ENCODE peak calls at places on chromosomes 13 and 19, in seven cellular contexts. C, P, X, U, K, L and S are unnamed samples.
A peak's percentile ranks its signal among the peaks of the same experiment; 100 is the strongest.

GRCh38 chr13:43916828-43917227 is 37.1 kb downstream of the LACC1 start:
- DNase-seq in C (no peak), P (no peak), X (no peak), U (no peak), K (no peak), L (no peak), S (no peak)

GRCh38 chr13:80814541-80814940 is 473.6 kb upstream of the SPRY2 start:
- DNase-seq in C (no peak), P (no peak), X (peak; percentile 40), U (no peak), K (no peak), L (no peak), S (no peak)

GRCh38 chr19:44912854-44913253 is 1.6 kb upstream of the APOC1 start:
- DNase-seq in C (peak; percentile 85), P (peak; percentile 73), X (no peak), U (no peak), K (no peak), L (peak; percentile 89), S (no peak)

GRCh38 chr19:869245-870177 is 10.0 kb downstream of the CFD start:
- DNase-seq in C (no peak), P (peak; percentile 86), X (peak; percentile 98), U (peak; percentile 80), K (peak; percentile 69), L (no peak), S (peak; percentile 94)

GRCh38 chr13:108947551-108948030 is 318.2 kb downstream of the MYO16 start:
- DNase-seq in C (no peak), P (no peak), X (peak; percentile 90), U (peak; percentile 96), K (no peak), L (no peak), S (peak; percentile 77)

GRCh38 chr19:13718733-13719132 is 45.6 kb upstream of the MRI1 start:
- DNase-seq in C (no peak), P (no peak), X (peak; percentile 89), U (no peak), K (peak; percentile 36), L (no peak), S (no peak)

GRCh38 chr19:2731181-2732117 is 8.4 kb downstream of the SLC39A3 start:
- DNase-seq in C (no peak), P (no peak), X (no peak), U (no peak), K (no peak), L (no peak), S (no peak)

GRCh38 chr13:49240017-49240416 is 7.7 kb upstream of the CDADC1 start:
- DNase-seq in C (no peak), P (no peak), X (peak; percentile 45), U (no peak), K (peak; percentile 23), L (no peak), S (no peak)

DNA sequence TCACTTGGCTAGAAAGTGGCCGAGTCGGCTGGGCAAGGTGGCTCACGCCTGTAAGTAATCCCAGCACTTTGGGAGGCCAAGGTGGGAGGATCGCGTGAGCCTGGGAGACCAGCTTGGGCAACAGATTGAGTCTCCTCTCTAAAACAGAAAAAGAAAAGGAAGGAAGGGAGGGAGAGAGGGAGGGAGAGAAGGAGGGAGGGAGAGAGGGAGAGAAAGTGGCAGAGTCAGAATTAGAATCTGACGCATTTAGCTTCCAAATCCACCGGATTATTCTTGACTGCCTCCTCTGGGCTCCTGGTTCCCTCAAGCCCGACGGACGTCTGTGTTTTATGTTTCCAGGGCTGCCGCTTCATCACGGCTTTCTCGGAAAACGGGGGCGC is 22.5 kb downstream of the LRFN3 start:
- DNase-seq in C (no peak), P (no peak), X (no peak), U (no peak), K (no peak), L (no peak), S (no peak)
- TF ChIP-seq CTCF in C (no peak), P (no peak), X (no peak), U (no peak), K (no peak), L (no peak), S (no peak)

DNA sequence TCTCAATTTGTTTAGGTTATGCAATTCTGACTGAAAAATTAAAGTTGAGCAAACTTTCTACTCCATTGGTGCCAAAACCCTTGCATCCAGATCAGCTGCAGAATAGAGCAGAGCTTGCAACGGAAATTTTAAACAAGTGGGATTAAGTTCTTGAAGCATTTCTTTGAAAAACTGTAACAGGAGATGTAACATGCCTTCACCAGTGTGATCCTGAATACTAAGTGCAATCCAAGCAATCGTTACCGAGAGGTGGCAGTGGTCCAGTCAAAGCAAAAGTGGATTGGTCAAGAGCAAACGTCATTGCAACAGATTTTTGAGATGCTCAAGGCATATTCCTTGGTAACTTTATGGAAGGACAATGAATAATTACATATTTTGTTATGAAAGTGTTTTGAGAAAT is 841.1 kb upstream of the SLITRK5 start:
- DNase-seq in C (no peak), P (no peak), X (no peak), U (no peak), K (no peak), L (no peak), S (no peak)
- TF ChIP-seq CTCF in C (no peak), P (no peak), X (no peak), U (no peak), K (no peak), L (no peak), S (no peak)

DNA sequence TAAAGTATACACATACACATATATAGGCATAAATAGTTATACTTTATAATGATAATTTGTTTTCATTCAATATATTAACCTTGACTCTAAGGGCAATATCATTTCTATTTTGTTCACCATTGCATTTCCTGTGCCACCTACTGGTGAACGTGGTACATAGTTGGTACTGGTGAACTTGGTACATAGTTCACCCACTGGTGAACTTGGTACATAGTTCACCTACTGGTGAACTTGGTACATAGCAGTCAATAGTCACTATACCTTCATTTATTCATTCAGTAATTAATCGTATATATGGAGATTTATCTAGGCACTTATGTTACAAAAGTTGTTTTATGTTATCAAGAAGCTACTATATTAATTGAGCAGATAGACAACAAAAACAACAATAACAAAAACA is 172.6 kb upstream of the ATXN8OS start:
- DNase-seq in C (no peak), P (no peak), X (no peak), U (no peak), K (no peak), L (no peak), S (no peak)
- TF ChIP-seq CTCF in C (no peak), P (no peak), X (no peak), U (no peak), K (no peak), L (no peak), S (no peak)

GRCh38 chr13:23707674-23708073 is 137.5 kb downstream of the TNFRSF19 start:
- DNase-seq in C (no peak), P (no peak), X (peak; percentile 57), U (no peak), K (no peak), L (no peak), S (no peak)
- TF ChIP-seq CTCF in C (peak; percentile 33), P (no peak), X (peak; percentile 43), U (peak; percentile 43), K (no peak), L (no peak), S (no peak)

DNA sequence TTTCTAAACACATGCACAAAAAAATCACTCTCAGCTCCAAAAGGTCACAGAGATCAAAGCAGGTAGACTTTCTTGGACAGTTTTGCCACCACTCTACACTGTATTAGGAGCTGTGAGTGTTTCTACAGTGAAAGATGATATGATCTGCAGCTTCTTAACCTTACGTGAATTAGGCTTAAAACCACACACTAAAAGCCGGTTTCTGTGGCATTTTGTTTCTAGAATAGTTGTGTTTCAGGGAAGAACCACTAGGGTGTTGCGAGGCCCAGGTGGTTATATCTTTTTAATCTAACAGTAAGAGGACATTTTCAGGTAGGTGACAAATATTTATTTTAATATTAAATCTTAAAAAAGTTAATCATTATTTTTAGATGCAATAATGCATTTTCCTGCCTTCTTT is 216.4 kb downstream of the KLF5 start:
- DNase-seq in C (no peak), P (no peak), X (no peak), U (no peak), K (no peak), L (no peak), S (no peak)
- TF ChIP-seq CTCF in C (no peak), P (no peak), X (no peak), U (no peak), K (no peak), L (no peak), S (no peak)

GRCh38 chr13:27481766-27482165 is 31.4 kb upstream of the MTIF3 start:
- DNase-seq in C (peak; percentile 73), P (peak; percentile 21), X (peak; percentile 16), U (no peak), K (peak; percentile 56), L (peak; percentile 80), S (peak; percentile 26)
- TF ChIP-seq CTCF in C (peak; percentile 61), P (no peak), X (peak; percentile 64), U (peak; percentile 67), K (peak; percentile 63), L (peak; percentile 30), S (peak; percentile 9)

DNA sequence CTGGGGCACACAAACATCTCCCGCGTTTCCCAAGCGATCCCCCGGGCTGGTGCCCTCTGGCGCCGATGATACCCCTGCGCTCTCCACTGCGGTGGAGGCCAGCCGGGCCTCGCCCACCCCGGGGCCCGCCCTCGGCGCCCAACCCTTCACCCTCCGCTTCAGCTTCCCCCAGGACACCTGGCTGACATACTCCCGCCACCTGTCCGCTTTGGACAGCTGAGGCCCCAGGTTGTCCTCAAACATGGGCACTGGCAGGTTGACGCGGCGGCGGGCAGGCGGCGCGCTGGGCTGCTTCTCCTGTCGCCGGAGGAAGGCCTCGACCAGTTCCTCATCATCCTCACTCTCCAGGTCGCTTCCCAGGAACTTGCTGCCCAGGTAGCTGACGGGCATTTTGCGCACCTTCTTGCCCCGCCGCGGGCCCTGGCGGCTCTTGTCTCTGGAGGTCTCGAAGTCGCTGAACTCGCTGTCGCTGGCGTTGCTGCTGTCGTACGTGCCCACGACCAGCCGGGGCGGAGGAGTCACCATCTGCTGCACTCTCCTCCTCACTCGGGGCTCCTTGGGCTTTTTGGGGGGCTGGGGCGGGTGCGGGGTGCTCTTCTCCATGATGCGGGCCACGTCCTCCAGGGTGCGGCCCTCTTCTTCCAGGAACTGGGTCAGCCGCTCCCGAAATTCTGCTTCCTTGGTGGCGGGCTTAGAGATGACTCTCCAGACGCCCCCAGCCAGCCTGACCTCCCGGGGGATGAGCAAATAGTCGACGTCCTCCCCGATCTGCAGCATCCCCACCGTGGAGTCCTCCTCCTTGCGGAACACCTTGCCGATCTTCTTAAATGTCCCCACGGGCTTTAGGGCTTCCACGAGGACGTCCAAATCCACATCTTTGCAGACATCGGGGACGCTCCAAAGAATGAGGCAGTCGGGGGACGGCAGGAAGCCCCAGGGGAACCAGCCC is 1.1 kb downstream of the CCDC8 start:
- DNase-seq in C (no peak), P (peak; percentile 47), X (no peak), U (no peak), K (no peak), L (no peak), S (no peak)
- TF ChIP-seq CTCF in C (no peak), P (no peak), X (no peak), U (peak; percentile 23), K (no peak), L (no peak), S (no peak)

GRCh38 chr19:41452584-41453275 is 9.8 kb downstream of the ERICH4 start:
- DNase-seq in C (no peak), P (no peak), X (no peak), U (no peak), K (no peak), L (no peak), S (no peak)
- TF ChIP-seq CTCF in C (no peak), P (no peak), X (no peak), U (no peak), K (no peak), L (no peak), S (no peak)

GRCh38 chr19:18832331-18833140 is 777 bp downstream of the UPF1 start:
- DNase-seq in C (no peak), P (no peak), X (no peak), U (no peak), K (peak; percentile 45), L (peak; percentile 83), S (no peak)
- TF ChIP-seq CTCF in C (peak; percentile 17), P (no peak), X (peak; percentile 31), U (peak; percentile 34), K (no peak), L (no peak), S (no peak)